ENCODE peak calls at places on chromosome 22, in ten cellular contexts. Z, M, H, J, S, Y, E, G, U and O are unnamed samples. For H3K4me1, the result is how much of the 10 kb centered on the place peaks cover.

GRCh38 chr22:48705159-48705916 is 1122.3 kb downstream of the BRD1 start:
- DNase-seq in Y (no peak), G (peak), H (peak), E (no peak), Z (no peak), S (no peak), U (no peak), M (no peak), J (no peak), O (peak)

GRCh38 chr22:20267441-20268288 is 453 bp downstream of the RTN4R start:
- DNase-seq in Y (no peak), U (no peak), G (peak), Z (no peak), H (no peak), E (no peak), J (peak), S (peak), M (no peak), O (no peak)

GRCh38 chr22:18121436-18122253 is 11.0 kb downstream of the TUBA8 start:
- DNase-seq in J (no peak), Z (no peak), H (no peak), S (peak), Y (no peak), E (no peak), U (no peak), G (no peak), M (no peak), O (no peak)

GRCh38 chr22:38208549-38209097 is 6.8 kb downstream of the MAFF start:
- DNase-seq in Y (no peak), J (no peak), H (no peak), M (peak), S (no peak), Z (no peak), G (no peak), E (no peak), U (no peak), O (no peak)

GRCh38 chr22:43152355-43153071 is 1.2 kb downstream of the TSPO start:
- DNase-seq in J (peak), H (peak), M (peak), E (peak), G (peak), Y (no peak), Z (peak), U (peak), S (peak), O (peak)

GRCh38 chr22:43888740-43889139 is 3.1 kb downstream of the PNPLA5 start:
- DNase-seq in E (no peak), Y (no peak), G (no peak), Z (no peak), U (no peak), J (no peak), S (no peak), M (no peak), H (no peak), O (no peak)

GRCh38 chr22:43110927-43111623 is 525 bp downstream of the BIK start:
- DNase-seq in H (peak), G (peak), E (peak), M (no peak), U (peak), J (peak), S (peak), Z (peak), Y (no peak), O (peak)

GRCh38 chr22:27435839-27436581 is 365.5 kb downstream of the MN1 start:
- DNase-seq in H (no peak), M (peak), J (no peak), E (no peak), G (no peak), S (peak), Y (no peak), U (no peak), Z (no peak), O (no peak)

GRCh38 chr22:42769574-42770447 is 49.1 kb upstream of the A4GALT start:
- DNase-seq in H (peak), S (no peak), M (peak), U (peak), G (peak), Y (no peak), J (peak), Z (no peak), E (no peak), O (peak)

GRCh38 chr22:35330258-35330861 is 30.7 kb downstream of the TOM1 start:
- DNase-seq in G (peak), Z (no peak), H (peak), Y (no peak), U (peak), M (peak), E (peak), S (no peak), J (peak), O (peak)

GRCh38 chr22:31139866-31140716 is at the start of gene PLA2G3:
- DNase-seq in M (peak), U (no peak), Z (no peak), J (peak), Y (no peak), H (no peak), G (peak), E (no peak), S (peak), O (peak)

GRCh38 chr22:25488244-25489020 is 76.0 kb upstream of the GRK3 start:
- DNase-seq in Y (peak), G (peak), S (no peak), U (no peak), J (peak), H (peak), M (peak), E (no peak), Z (no peak), O (no peak)

GRCh38 chr22:44120314-44120704 is 60.4 kb upstream of the PARVG start:
- DNase-seq in Z (no peak), S (no peak), M (no peak), U (no peak), J (no peak), E (no peak), Y (no peak), H (no peak), G (no peak), O (no peak)

GRCh38 chr22:27348634-27349033 is 452.9 kb downstream of the MN1 start:
- DNase-seq in U (no peak), Z (no peak), J (no peak), G (no peak), E (no peak), Y (no peak), H (no peak), S (no peak), M (peak), O (no peak)

GRCh38 chr22:44394246-44395115 is 81.7 kb upstream of the SHISAL1 start:
- DNase-seq in M (no peak), G (no peak), J (no peak), H (no peak), U (no peak), S (peak), Y (no peak), E (no peak), Z (no peak), O (peak)

GRCh38 chr22:46970411-46971123 is 208.1 kb downstream of the TBC1D22A start:
- DNase-seq in U (no peak), G (no peak), E (no peak), M (no peak), S (peak), H (no peak), Y (no peak), J (no peak), Z (no peak), O (no peak)

GRCh38 chr22:36741204-36741793 is 34.6 kb downstream of the IFT27 start:
- DNase-seq in Y (peak), M (peak), H (no peak), S (peak), G (no peak), E (no peak), U (peak), Z (no peak), J (no peak), O (no peak)

GRCh38 chr22:42959472-42960145 is 55.3 kb downstream of the PACSIN2 start:
- DNase-seq in Z (no peak), H (peak), S (peak), G (no peak), Y (no peak), J (peak), M (peak), E (no peak), U (no peak), O (no peak)

GRCh38 chr22:47784367-47784983 is 1022.0 kb downstream of the TBC1D22A start:
- DNase-seq in S (peak), Z (no peak), M (no peak), E (no peak), U (no peak), H (no peak), J (no peak), G (no peak), Y (no peak), O (no peak)

GRCh38 chr22:26673485-26673884 is 16.1 kb downstream of the MIAT start:
- DNase-seq in S (no peak), H (no peak), M (peak), Y (no peak), G (no peak), U (no peak), J (peak), E (peak), Z (no peak), O (no peak)

GRCh38 chr22:45968751-45969413 is 8.1 kb downstream of the WNT7B start:
- DNase-seq in Y (peak), U (no peak), M (peak), S (no peak), H (no peak), G (no peak), J (no peak), E (no peak), Z (no peak), O (no peak)
- H3K27ac ChIP-seq in Y (peak), U (no peak), M (peak), S (no peak), H (no peak), G (no peak), J (no peak), E (no peak), Z (no peak), O (no peak)

GRCh38 chr22:22390989-22391388 is 117.6 kb downstream of the ZNF280B start:
- DNase-seq in U (no peak), S (no peak), Z (no peak), J (no peak), G (no peak), M (no peak), E (no peak), H (no peak), Y (no peak), O (no peak)
- H3K4me1 ChIP-seq in U (under half), S (under half), Z (under half), J (under half), G (under half), M (under half), E (under half), H (under half), Y (under half), O (under half)

GRCh38 chr22:23769321-23769965 is 1.7 kb upstream of the CHCHD10 start:
- DNase-seq in U (peak), G (no peak), M (no peak), J (no peak), E (no peak), H (no peak), Z (no peak), S (no peak), Y (no peak), O (no peak)
- H3K4me3 ChIP-seq in U (peak), G (no peak), M (no peak), J (no peak), E (no peak), H (no peak), Z (no peak), S (no peak), Y (no peak), O (no peak)

GRCh38 chr22:32746715-32747114 is 54.8 kb upstream of the TIMP3 start:
- DNase-seq in G (no peak), S (no peak), J (no peak), Z (no peak), U (no peak), E (no peak), M (no peak), H (no peak), Y (no peak), O (no peak)
- H3K27ac ChIP-seq in G (no peak), S (no peak), J (no peak), Z (no peak), U (no peak), E (no peak), M (no peak), H (no peak), Y (no peak), O (no peak)

GRCh38 chr22:50298266-50298637 is 9.2 kb downstream of the PLXNB2 start:
- DNase-seq in G (no peak), Y (no peak), H (no peak), J (no peak), U (no peak), E (no peak), Z (no peak), M (no peak), S (no peak), O (no peak)

GRCh38 chr22:50298937-50299656 is 8.3 kb downstream of the PLXNB2 start:
- DNase-seq in G (no peak), Y (no peak), Z (no peak), E (no peak), U (no peak), S (peak), M (peak), J (no peak), H (no peak), O (no peak)

GRCh38 chr22:50297510-50298265 is 9.8 kb downstream of the PLXNB2 start:
- DNase-seq in J (no peak), H (no peak), Z (no peak), S (no peak), U (no peak), M (no peak), Y (no peak), E (no peak), G (no peak), O (no peak)

GRCh38 chr22:50294319-50294656 is 13.2 kb downstream of the PLXNB2 start:
- DNase-seq in U (no peak), S (no peak), G (no peak), H (no peak), E (no peak), J (no peak), Z (no peak), Y (no peak), M (no peak), O (no peak)

DNA sequence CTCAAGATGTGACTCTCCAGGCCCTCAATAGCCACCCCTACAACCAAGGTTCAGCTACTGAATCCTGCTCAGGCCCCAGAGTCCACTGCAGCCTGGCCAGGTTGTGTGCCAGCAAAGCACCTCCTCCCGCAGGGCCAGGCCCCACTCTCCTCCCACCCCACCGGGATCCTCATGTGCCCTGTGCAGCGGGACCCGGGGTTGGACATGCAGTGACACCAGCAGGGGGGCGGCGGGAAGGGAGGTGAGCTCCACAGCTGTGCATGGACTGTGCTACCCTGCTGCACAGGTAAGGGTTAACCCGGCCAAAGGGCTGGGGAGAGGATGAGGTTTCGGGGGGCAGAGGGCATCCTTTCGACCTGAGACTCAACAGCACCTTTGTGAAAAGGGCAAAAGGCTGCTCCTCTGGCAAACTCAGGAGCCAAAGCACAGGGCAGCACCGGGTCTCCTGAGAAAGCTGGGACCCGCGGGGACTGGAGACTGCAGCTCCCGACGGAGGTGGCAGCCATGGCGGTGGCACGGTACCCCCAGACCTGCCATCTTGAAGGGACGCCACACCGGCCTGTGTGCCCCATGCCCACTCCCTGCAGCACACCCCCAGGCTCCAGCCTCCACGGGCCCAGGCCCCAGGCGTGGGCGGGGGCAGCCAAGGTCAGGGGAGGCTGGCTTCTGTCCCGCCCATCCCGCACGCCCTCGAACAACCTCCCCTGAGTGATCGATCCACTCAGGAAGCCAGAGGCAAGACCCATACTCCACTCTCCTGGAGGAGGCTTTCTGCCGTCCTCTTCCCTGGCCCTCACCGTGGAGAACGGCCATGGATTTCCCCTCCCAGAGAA is 10.6 kb downstream of the PLXNB2 start:
- DNase-seq in E (no peak), M (no peak), S (no peak), U (no peak), J (no peak), Z (no peak), H (peak), Y (no peak), G (no peak), O (no peak)
- H3K4me1 ChIP-seq in E (under half), M (half or more), S (under half), U (half or more), J (half or more), Z (under half), H (half or more), Y (half or more), G (half or more), O (half or more)